ENCODE peak calls at places on chromosomes 13 and 19, in eight cellular contexts. B is sigmoid colon, M is stomach, K is testis, T is neural progenitor cell, S is heart right ventricle, E is tibial artery, Q is HCT116. P is an unnamed sample.

GRCh38 chr13:66195238-66195637 is 1034.9 kb downstream of the PCDH9 start:
- DNase-seq in Q (no peak), E (no peak), K (no peak), B (no peak), T (no peak), S (no peak), M (no peak), P (no peak)

GRCh38 chr13:70893832-70894231 is 785.6 kb upstream of the KLHL1 start:
- DNase-seq in E (no peak), S (no peak), Q (no peak), B (no peak), T (peak; percentile 27), K (no peak), M (no peak), P (no peak)

GRCh38 chr13:28621439-28621838 is 37.5 kb upstream of the POMP start:
- DNase-seq in K (no peak), T (no peak), M (no peak), B (no peak), E (no peak), S (no peak), Q (no peak), P (no peak)

GRCh38 chr19:38224014-38224862 is at the start of gene DPF1:
- DNase-seq in B (no peak), M (peak; percentile 34), S (peak; percentile 35), T (peak; percentile 93), Q (peak; percentile 54), E (no peak), K (peak; percentile 63), P (peak; percentile 91)

GRCh38 chr13:75864718-75865117 is 228.6 kb downstream of the LMO7 start:
- DNase-seq in B (no peak), T (no peak), M (no peak), E (no peak), Q (no peak), K (no peak), S (no peak), P (no peak)

GRCh38 chr13:28545583-28546333 is 50.8 kb upstream of the FLT1 start:
- DNase-seq in T (no peak), B (no peak), E (no peak), M (no peak), S (no peak), K (no peak), Q (no peak), P (no peak)

GRCh38 chr13:26253262-26253786 is 605 bp upstream of the CDK8 start:
- DNase-seq in Q (no peak), S (no peak), T (no peak), K (no peak), B (no peak), M (no peak), E (no peak), P (no peak)

GRCh38 chr13:22189176-22190048 is 518.5 kb downstream of the FGF9 start:
- DNase-seq in B (no peak), E (no peak), K (no peak), M (no peak), S (no peak), T (no peak), Q (no peak), P (no peak)

GRCh38 chr13:79703772-79704171 is 222.8 kb downstream of the NDFIP2 start:
- DNase-seq in M (no peak), T (no peak), K (no peak), S (no peak), B (no peak), E (no peak), Q (no peak), P (no peak)

GRCh38 chr19:46211201-46211881 is 18.2 kb upstream of the IGFL1 start:
- DNase-seq in K (peak; percentile 17), M (peak; percentile 53), Q (peak; percentile 72), T (peak; percentile 33), B (no peak), E (no peak), S (no peak), P (no peak)

GRCh38 chr19:39160523-39160861 is 34.9 kb downstream of the PAK4 start:
- DNase-seq in E (peak; percentile 69), M (peak; percentile 69), Q (no peak), K (peak; percentile 76), T (no peak), B (peak; percentile 87), S (no peak), P (no peak)

GRCh38 chr13:72648513-72649065 is 78.8 kb downstream of the MZT1 start:
- DNase-seq in B (no peak), M (no peak), K (no peak), S (no peak), E (no peak), Q (peak; percentile 1), T (peak; percentile 46), P (peak; percentile 41)

GRCh38 chr19:46453661-46454060 is 17.7 kb downstream of the PNMA8A start:
- DNase-seq in B (no peak), K (no peak), E (peak; percentile 10), S (no peak), M (no peak), T (no peak), Q (no peak), P (no peak)

GRCh38 chr13:95588721-95589120 is 36.2 kb downstream of the CLDN10 start:
- DNase-seq in M (no peak), T (no peak), Q (no peak), E (no peak), K (no peak), B (no peak), S (no peak), P (no peak)

GRCh38 chr19:18340990-18341868 is 831 bp downstream of the PGPEP1 start:
- DNase-seq in S (peak; percentile 53), B (peak; percentile 83), Q (no peak), T (peak; percentile 39), K (peak; percentile 54), M (peak; percentile 56), E (peak; percentile 52), P (peak; percentile 72)

GRCh38 chr13:110110783-110111182 is 196.2 kb downstream of the COL4A1 start:
- DNase-seq in S (no peak), M (no peak), T (no peak), E (no peak), B (no peak), Q (no peak), K (no peak), P (no peak)

DNA sequence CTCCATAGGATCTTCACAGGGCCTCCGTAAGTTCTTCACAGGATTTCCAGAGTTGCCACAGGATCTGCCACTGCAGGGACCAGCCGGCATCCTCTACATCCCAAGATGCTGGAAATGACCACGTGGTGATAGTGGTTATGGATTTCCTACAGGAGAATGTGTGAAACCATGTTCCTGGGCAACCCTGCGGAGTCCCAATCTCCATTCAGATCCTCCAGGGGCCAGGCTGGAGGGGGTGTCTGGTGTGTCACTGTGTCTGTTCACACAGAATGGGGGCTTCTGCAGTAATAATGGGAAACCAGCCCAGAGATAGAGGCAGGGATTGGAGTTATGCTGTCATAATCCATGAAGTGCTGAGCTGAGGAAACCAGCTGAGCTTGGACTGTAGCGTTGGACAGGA is 8.6 kb downstream of the LILRA6 start:
- DNase-seq in M (peak; percentile 11), B (peak; percentile 26), E (no peak), S (no peak), T (no peak), K (no peak), Q (no peak), P (no peak)
- TF ChIP-seq CTCF in M (no peak), B (no peak), E (no peak), S (no peak), T (no peak), K (no peak), Q (no peak), P (no peak)

DNA sequence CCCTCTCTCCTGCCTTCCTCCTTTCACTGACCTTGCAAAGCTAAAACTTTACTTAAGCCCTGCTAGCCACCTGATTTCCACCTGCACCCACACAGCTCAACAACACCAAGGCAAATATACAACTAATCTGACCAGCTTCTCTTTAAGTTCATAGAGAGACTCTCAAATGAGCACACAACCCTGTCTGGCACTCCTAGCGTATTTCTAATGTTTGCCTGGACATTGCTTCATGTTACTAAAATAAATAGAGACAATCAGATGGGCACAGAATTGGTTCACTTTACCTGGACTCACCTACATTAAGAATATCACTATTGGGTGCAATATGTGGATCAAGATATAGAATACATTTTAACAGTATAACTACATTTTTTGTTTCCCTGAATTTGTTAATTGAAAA is 33.2 kb upstream of the RXFP2 start:
- DNase-seq in M (peak; percentile 26), E (no peak), K (no peak), S (no peak), B (no peak), T (no peak), Q (no peak), P (no peak)
- H3K4me3 ChIP-seq in M (no peak overlapping the region), E (no peak overlapping the region), K (no peak overlapping the region), S (no peak overlapping the region), B (no peak overlapping the region), T (no peak overlapping the region), Q (no peak overlapping the region), P (no peak overlapping the region)

DNA sequence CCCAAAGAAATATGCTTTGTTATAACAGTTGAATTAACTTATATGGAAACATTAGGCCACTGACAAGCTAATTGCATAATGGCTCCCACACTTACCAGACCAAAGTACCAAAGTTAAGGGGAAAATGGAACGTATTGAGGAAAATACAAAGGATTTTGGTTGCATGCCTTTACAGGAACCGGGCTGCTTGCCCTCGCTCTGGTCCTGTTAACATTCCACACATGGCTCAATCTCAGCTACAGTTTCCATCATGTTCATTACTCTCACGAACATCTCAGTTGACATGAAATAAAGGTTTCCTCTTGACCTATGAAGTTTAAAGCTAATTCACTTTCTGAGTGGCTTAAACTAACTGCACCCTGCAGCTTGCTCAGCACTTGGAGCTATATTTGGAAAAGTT is 220.7 kb upstream of the RXFP2 start:
- DNase-seq in E (no peak), S (no peak), M (no peak), B (no peak), Q (no peak), K (no peak), T (no peak), P (no peak)
- H3K27ac ChIP-seq in E (no peak overlapping the region), S (no peak overlapping the region), M (no peak overlapping the region), B (no peak overlapping the region), Q (no peak overlapping the region), K (no peak overlapping the region), T (no peak overlapping the region), P (no peak overlapping the region)

GRCh38 chr13:46012404-46012803 is 40.1 kb downstream of the ZC3H13 start:
- DNase-seq in K (no peak), Q (no peak), S (no peak), E (no peak), T (no peak), B (no peak), M (no peak), P (no peak)

GRCh38 chr13:46015374-46015773 is 37.2 kb downstream of the ZC3H13 start:
- DNase-seq in Q (no peak), M (no peak), E (no peak), K (no peak), S (no peak), B (no peak), T (no peak), P (no peak)

GRCh38 chr13:46006688-46007452 is 45.7 kb downstream of the ZC3H13 start:
- DNase-seq in E (no peak), M (no peak), T (no peak), K (no peak), B (no peak), S (no peak), Q (no peak), P (no peak)

GRCh38 chr13:46008631-46009030 is 43.9 kb downstream of the ZC3H13 start:
- DNase-seq in T (no peak), K (no peak), M (no peak), Q (no peak), B (no peak), E (no peak), S (no peak), P (no peak)

DNA sequence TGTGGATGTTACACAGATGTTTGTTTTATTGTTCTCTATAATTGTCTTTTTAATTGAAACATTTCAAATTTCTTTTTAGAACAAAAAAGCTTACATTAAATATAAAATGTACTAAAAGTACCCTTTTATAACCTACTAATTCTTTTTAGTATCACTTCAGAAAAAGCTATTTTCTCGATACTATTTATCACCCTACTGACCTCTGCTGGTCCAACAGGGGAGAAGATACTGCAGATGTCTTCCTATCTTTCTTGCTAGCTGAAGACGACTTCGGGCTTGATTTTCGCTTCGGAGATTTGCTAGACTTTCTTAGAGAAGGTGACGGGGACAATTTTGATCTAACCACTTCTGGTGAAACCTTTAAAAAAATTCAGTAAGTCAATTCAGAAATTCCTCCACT is 42.4 kb downstream of the ZC3H13 start:
- DNase-seq in B (no peak), E (no peak), Q (no peak), T (peak; percentile 40), K (peak; percentile 30), M (no peak), S (no peak), P (no peak)
- TF ChIP-seq CTCF in B (no peak), E (no peak), Q (peak; percentile 35), T (peak; percentile 64), K (peak; percentile 25), M (no peak), S (peak; percentile 24), P (no peak)

P was measured in WERI-Rb-1.